ENCODE peak calls at places on chromosome 1, in four cellular contexts. V is left lung, M is heart right ventricle, N is IMR-90. J is an unnamed sample. For H3K9me3, the result is how much of the 10 kb centered on the place peaks cover.

GRCh38 chr1:243254233-243254926 is 701 bp downstream of the CEP170 start:
- DNase-seq in M (peak), V (peak), N (peak), J (peak)

GRCh38 chr1:154571244-154571963 is 3.8 kb downstream of the CHRNB2 start:
- DNase-seq in M (no peak), N (no peak), V (no peak), J (no peak)

GRCh38 chr1:227900571-227901051 is 47.1 kb downstream of the WNT9A start:
- DNase-seq in N (no peak), V (peak), M (no peak), J (no peak)

GRCh38 chr1:9871021-9871420 is 39.0 kb downstream of the CTNNBIP1 start:
- DNase-seq in N (no peak), V (no peak), M (no peak), J (no peak)

GRCh38 chr1:223326776-223327175 is 37.2 kb downstream of the SUSD4 start:
- DNase-seq in M (no peak), V (no peak), N (peak), J (no peak)

GRCh38 chr1:167455786-167456446 is 62.4 kb downstream of the CD247 start:
- DNase-seq in V (peak), N (no peak), M (peak), J (peak)

GRCh38 chr1:232352956-232353355 is 277.0 kb downstream of the SIPA1L2 start:
- DNase-seq in V (no peak), N (no peak), M (no peak), J (no peak)

GRCh38 chr1:37410815-37411214 is 63.6 kb upstream of the ZC3H12A start:
- DNase-seq in N (peak), M (peak), V (no peak), J (no peak)

GRCh38 chr1:45894331-45894730 is 90.9 kb downstream of the MAST2 start:
- DNase-seq in V (no peak), N (no peak), M (no peak), J (no peak)

GRCh38 chr1:145688328-145688727 is 18.8 kb downstream of the PDZK1 start:
- DNase-seq in M (no peak), V (no peak), N (no peak), J (no peak)

GRCh38 chr1:152870831-152871730 is 7.0 kb upstream of the SMCP start:
- DNase-seq in M (no peak), N (peak), V (no peak), J (no peak)

GRCh38 chr1:170596701-170597100 is 64.7 kb downstream of the GORAB start:
- DNase-seq in V (no peak), M (no peak), N (no peak), J (no peak)

GRCh38 chr1:88774151-88774556 is 90.1 kb downstream of the PKN2 start:
- DNase-seq in N (no peak), M (no peak), V (no peak), J (no peak)

GRCh38 chr1:225681231-225681630 is 28.3 kb upstream of the ENAH start:
- DNase-seq in N (no peak), M (no peak), V (no peak), J (no peak)

GRCh38 chr1:156129687-156130577 is 15.4 kb downstream of the LMNA start:
- DNase-seq in N (peak), M (peak), V (peak), J (peak)

GRCh38 chr1:48048064-48048463 is 50.9 kb upstream of the TRABD2B start:
- DNase-seq in N (peak), M (no peak), V (no peak), J (no peak)

GRCh38 chr1:109926662-109927300 is 16.1 kb downstream of the CSF1 start:
- DNase-seq in M (no peak), V (no peak), N (peak), J (no peak)

GRCh38 chr1:8736927-8737326 is 80.5 kb downstream of the RERE start:
- DNase-seq in N (no peak), V (no peak), M (no peak), J (no peak)

GRCh38 chr1:230868736-230869385 is 540 bp upstream of the C1orf198 start:
- DNase-seq in N (no peak), M (no peak), V (peak), J (peak)

GRCh38 chr1:100304921-100305320 is 38.9 kb downstream of the RTCA start:
- DNase-seq in V (no peak), M (no peak), N (no peak), J (no peak)

GRCh38 chr1:209491496-209491895 is 92.0 kb upstream of the CAMK1G start:
- DNase-seq in V (no peak), M (no peak), N (no peak), J (no peak)

GRCh38 chr1:119136401-119136800 is 4.1 kb downstream of the WARS2 start:
- DNase-seq in V (no peak), N (peak), M (no peak), J (no peak)

GRCh38 chr1:234214129-234214910 is 158.9 kb upstream of the COA6 start:
- DNase-seq in N (peak), V (peak), M (peak), J (peak)

GRCh38 chr1:116919802-116920201 is 10.1 kb downstream of the PTGFRN start:
- DNase-seq in M (peak), V (no peak), N (no peak), J (peak)

DNA sequence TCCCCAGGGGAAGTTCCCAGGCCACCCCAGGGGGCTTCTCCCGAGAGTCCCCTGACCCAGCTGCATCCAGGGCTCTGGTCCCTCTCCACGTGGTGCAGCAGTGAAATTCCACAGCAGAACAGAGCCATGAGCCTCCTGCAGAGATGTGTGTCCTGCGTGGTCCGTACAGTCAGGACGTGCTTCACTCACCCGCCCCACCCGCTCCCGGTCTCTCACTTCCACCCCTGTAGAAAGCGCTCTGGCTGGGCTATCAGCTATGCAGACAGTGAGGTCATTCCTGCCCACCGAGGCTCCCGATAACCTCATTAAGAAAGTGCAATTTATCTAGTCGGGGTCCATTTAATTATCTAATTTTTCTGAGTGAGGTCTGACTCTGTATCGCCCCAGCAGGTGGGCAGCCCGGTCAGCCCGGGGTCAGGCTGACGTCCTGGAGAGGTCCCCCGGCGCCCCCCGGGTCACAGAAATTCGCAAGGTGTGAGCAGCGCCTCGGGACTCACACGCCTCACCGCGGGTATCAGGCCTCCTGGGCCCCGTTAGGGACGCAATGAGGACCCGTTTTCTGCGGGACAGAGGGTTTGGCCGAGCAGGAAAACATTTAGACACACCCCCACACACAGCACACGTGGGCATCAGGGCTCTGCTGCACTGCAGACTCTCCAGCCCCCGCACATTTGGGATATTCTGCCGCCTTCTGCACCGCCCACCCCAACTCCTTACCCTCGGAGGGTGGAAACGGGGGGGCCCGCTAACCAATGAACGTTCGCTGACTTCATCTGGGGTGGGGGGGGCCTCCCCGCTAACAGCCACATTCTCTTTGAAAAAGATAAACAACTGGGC is 76.7 kb downstream of the PRDM16 start:
- DNase-seq in V (no peak), M (no peak), N (no peak), J (no peak)
- H3K9me3 ChIP-seq in V (under half), M (under half), N (under half), J (under half)

GRCh38 chr1:185015598-185015997 is 29.8 kb upstream of the RNF2 start:
- DNase-seq in V (no peak), N (no peak), M (no peak), J (no peak)

GRCh38 chr1:185017966-185018365 is 27.4 kb upstream of the RNF2 start:
- DNase-seq in N (no peak), M (no peak), V (no peak), J (no peak)

GRCh38 chr1:185016880-185017279 is 28.5 kb upstream of the RNF2 start:
- DNase-seq in V (no peak), M (no peak), N (peak), J (no peak)

DNA sequence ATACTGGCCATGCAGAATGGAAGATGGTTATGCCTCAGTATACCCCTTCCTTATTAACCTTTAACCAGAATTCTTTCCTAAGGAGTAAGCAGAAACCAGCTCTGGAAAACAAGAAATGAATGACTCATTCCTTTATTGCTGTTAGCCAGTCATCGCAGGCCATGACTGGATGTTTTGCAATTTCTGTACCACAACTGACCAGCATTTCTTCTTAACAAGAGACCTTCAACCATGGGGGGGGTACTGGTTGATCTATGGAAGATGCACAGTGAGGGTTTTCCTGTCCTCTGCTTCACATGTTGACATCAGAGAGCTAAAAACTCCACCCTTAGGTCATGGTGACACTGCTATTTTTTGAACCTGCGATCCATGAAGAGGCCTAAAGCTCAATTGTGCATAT is 28.0 kb upstream of the RNF2 start:
- DNase-seq in N (peak), M (no peak), V (no peak), J (no peak)
- H3K27ac ChIP-seq in N (no peak), M (no peak), V (no peak), J (no peak)

DNA sequence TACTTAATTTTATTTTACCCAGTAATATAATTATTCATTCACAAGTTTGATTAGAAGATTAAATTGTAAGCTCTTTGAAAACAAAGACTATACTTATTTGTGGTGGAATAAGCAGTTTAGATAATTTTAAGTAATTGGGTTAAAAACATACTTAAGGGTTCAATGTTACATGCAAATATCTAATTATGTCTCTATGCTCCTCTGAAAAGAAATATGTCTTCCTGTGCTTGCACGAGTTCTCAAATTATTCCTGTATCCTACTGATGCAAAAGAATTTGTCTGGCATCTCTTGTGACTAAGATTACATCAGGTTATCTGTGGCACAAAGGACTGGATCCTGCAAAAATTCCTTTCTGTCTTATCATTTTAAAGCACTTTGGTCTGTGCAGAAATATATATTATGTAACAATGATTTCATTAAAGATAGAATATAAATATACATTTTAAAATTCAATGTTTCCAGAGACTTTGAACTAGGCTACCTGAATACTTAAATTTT is 416.7 kb downstream of the COL11A1 start:
- DNase-seq in V (no peak), M (no peak), N (no peak), J (no peak)
- H3K9me3 ChIP-seq in V (under half), M (under half), N (under half), J (under half)

DNA sequence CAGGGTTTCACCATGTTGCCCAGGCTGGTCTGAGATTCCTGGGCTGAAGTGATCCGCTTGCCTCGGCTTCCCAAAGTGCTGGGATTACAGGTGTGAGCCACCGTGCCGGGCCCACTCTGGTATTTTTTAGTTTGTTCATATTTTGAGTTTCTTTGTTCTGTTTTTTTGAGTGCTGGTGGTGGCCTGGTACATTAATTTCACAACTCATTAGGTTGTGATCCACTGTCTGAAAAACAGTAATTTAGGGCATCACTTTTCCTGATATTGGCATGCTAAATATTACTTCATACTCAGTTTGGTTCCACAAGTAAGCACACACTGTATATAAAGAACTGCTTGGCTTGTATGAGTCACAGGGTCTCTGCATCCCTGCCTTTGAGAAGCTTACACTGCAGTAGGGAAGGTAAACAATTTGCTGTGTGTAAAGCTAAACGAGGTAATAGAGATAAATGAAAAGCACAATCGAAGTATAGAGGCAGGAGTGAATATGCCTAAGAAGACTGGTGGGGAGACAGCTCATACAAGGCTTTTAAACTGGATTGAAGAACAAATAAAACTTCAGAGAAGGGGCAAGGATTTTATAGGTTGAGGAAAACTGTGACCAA is 7.7 kb downstream of the SNX27 start:
- DNase-seq in N (peak), V (no peak), M (no peak), J (no peak)
- H3K27ac ChIP-seq in N (peak), V (peak), M (no peak), J (peak)

DNA sequence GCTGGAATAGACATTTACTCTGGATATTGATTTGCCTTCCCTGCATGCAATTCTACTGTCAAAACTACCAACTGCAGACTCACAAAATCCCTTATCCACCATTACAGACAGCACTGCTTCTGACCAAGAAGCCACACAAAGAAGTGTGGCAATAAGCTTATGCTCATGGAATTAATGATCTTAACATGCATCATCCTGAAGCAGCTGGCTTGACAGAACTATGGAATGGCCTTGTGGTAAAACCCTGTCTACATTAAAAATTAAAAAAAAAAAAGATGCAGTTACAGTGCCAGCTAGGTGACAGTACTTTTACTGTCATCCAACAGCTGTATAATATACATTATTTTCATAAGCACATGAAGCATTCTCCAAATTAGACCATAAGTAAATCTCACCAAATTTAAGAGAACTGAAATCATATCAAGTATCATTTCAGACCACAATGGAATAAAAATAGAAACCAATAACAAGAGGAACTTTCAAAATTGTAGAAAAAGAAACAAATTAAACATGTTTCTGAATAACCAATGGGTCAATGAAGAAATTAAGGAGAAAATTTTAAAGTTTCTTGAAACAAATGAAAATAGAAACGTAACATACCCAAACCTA is 70.7 kb downstream of the SCMH1 start:
- DNase-seq in V (no peak), M (no peak), N (no peak), J (no peak)
- H3K9me3 ChIP-seq in V (under half), M (under half), N (under half), J (under half)

GRCh38 chr1:7549277-7549676 is 221.8 kb upstream of the VAMP3 start:
- DNase-seq in V (no peak), N (peak), M (no peak), J (no peak)
- H3K27ac ChIP-seq in V (peak), N (no peak), M (no peak), J (no peak)

GRCh38 chr1:2803086-2803930 is 1.8 kb upstream of the TTC34 start:
- DNase-seq in V (peak), M (peak), N (no peak), J (no peak)
- H3K9me3 ChIP-seq in V (under half), M (under half), N (half or more), J (under half)

DNA sequence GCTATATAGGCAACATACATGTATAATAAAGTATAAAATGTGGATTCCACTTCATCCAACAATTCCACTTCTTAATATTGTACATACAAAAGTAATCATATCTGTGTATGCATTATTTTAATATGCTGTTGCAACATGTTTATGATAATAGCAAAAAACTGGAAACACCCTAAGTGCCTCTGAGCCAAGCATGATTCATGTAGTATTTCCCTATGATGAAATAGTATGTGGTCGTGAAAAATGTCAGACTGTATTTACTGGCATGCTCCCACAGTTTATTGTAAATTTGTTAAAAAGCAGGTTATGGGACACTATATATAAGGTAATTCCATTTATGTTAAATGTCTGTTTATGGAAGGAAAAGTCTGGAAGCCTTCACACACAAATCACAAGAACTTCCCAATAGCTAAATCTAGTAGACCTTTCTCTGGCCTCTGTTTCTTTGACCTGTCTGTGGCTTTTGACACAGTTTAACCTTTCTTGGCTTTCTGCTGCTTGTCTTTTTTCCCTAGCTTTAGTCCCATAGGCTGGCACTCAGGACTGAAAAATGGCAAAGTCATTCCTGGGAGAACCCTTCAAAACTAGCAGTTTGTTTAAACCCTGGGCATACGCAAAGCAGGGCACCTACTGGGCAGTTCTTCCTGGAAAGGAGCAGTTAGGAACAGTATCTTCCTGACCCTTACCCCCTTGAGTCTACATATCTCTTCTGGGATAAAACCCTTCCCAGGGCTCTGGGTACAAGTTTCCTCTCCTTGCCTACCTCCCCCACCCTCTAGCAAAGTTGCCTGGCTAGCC is 65.5 kb upstream of the ARTN start:
- DNase-seq in M (no peak), V (no peak), N (peak), J (no peak)
- H3K27ac ChIP-seq in M (peak), V (no peak), N (no peak), J (no peak)

GRCh38 chr1:41167688-41168087 is 74.4 kb downstream of the SCMH1 start:
- DNase-seq in M (no peak), N (no peak), V (no peak), J (no peak)
- H3K9me3 ChIP-seq in M (under half), N (under half), V (under half), J (under half)

GRCh38 chr1:21318714-21319159 is 28.5 kb upstream of the ECE1 start:
- DNase-seq in V (no peak), M (peak), N (peak), J (peak)
- H3K27ac ChIP-seq in V (peak), M (peak), N (peak), J (peak)

J was measured in pancreas.